ENCODE peak calls at places on chromosome 18, in ten cellular contexts. One of them, this sample, is unnamed.

GRCh38 chr18:63120541-63121059 is 199.0 kb downstream of the BCL2 start:
- DNase-seq in IMR-90: no peak
- DNase-seq in caudate nucleus: no peak
- DNase-seq in pancreas: no peak
- DNase-seq in upper lobe of right lung: no peak
- DNase-seq in ovary: no peak
- DNase-seq in SK-N-SH: no peak
- DNase-seq in GM23338: no peak
- DNase-seq in Peyer's patch: no peak
- DNase-seq in adrenal gland: no peak
- DNase-seq in this sample: no peak

GRCh38 chr18:49476664-49477411 is 10.2 kb downstream of the C18orf32 start:
- DNase-seq in IMR-90: peak
- DNase-seq in caudate nucleus: no peak
- DNase-seq in pancreas: no peak
- DNase-seq in upper lobe of right lung: peak
- DNase-seq in ovary: no peak
- DNase-seq in SK-N-SH: no peak
- DNase-seq in GM23338: peak
- DNase-seq in Peyer's patch: no peak
- DNase-seq in adrenal gland: peak
- DNase-seq in this sample: no peak

GRCh38 chr18:50473896-50474295 is 86.0 kb upstream of the MAPK4 start:
- DNase-seq in IMR-90: no peak
- DNase-seq in caudate nucleus: no peak
- DNase-seq in pancreas: no peak
- DNase-seq in upper lobe of right lung: no peak
- DNase-seq in ovary: no peak
- DNase-seq in SK-N-SH: no peak
- DNase-seq in GM23338: no peak
- DNase-seq in Peyer's patch: no peak
- DNase-seq in adrenal gland: no peak
- DNase-seq in this sample: no peak

GRCh38 chr18:75157851-75158250 is 51.1 kb downstream of the PTGR3 start:
- DNase-seq in IMR-90: no peak
- DNase-seq in caudate nucleus: no peak
- DNase-seq in pancreas: no peak
- DNase-seq in upper lobe of right lung: no peak
- DNase-seq in ovary: no peak
- DNase-seq in SK-N-SH: no peak
- DNase-seq in GM23338: no peak
- DNase-seq in Peyer's patch: no peak
- DNase-seq in adrenal gland: no peak
- DNase-seq in this sample: no peak

GRCh38 chr18:36391426-36392145 is 94.1 kb downstream of the FHOD3 start:
- DNase-seq in IMR-90: no peak
- DNase-seq in caudate nucleus: no peak
- DNase-seq in pancreas: no peak
- DNase-seq in upper lobe of right lung: no peak
- DNase-seq in ovary: no peak
- DNase-seq in SK-N-SH: no peak
- DNase-seq in GM23338: no peak
- DNase-seq in Peyer's patch: no peak
- DNase-seq in adrenal gland: no peak
- DNase-seq in this sample: no peak

GRCh38 chr18:11672198-11672597 is 16.9 kb upstream of the GNAL start:
- DNase-seq in IMR-90: no peak
- DNase-seq in caudate nucleus: no peak
- DNase-seq in pancreas: no peak
- DNase-seq in upper lobe of right lung: no peak
- DNase-seq in ovary: no peak
- DNase-seq in SK-N-SH: no peak
- DNase-seq in GM23338: no peak
- DNase-seq in Peyer's patch: no peak
- DNase-seq in adrenal gland: no peak
- DNase-seq in this sample: no peak

GRCh38 chr18:22538463-22538862 is 120.7 kb upstream of the CTAGE1 start:
- DNase-seq in IMR-90: no peak
- DNase-seq in caudate nucleus: no peak
- DNase-seq in pancreas: no peak
- DNase-seq in upper lobe of right lung: no peak
- DNase-seq in ovary: no peak
- DNase-seq in SK-N-SH: no peak
- DNase-seq in GM23338: no peak
- DNase-seq in Peyer's patch: no peak
- DNase-seq in adrenal gland: peak
- DNase-seq in this sample: no peak

GRCh38 chr18:26813043-26813442 is 52.5 kb downstream of the AQP4 start:
- DNase-seq in IMR-90: no peak
- DNase-seq in caudate nucleus: no peak
- DNase-seq in pancreas: no peak
- DNase-seq in upper lobe of right lung: no peak
- DNase-seq in ovary: peak
- DNase-seq in SK-N-SH: peak
- DNase-seq in GM23338: peak
- DNase-seq in Peyer's patch: no peak
- DNase-seq in adrenal gland: peak
- DNase-seq in this sample: no peak

DNA sequence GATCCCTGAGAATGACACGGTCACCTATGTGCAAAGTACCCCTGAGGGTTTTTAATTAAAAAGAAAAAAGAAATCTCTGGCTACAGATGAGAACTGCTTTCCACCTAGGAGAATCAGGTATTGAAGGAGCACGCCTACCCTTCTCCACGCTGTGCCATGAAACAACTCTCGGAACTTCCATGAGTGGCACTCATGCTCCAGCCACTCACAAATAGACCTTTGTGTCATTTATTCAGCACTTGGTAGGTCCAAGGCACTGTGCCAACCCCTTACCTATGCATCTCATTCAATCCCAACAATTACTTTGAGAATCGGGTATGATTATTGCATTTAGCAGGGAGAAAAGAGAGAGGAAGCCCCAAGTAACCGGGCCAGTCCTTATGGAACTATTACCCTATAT is 44.9 kb upstream of the TTC39C start:
- DNase-seq in IMR-90: no peak
- DNase-seq in caudate nucleus: no peak
- DNase-seq in pancreas: no peak
- DNase-seq in upper lobe of right lung: no peak
- DNase-seq in ovary: no peak
- DNase-seq in SK-N-SH: no peak
- DNase-seq in GM23338: no peak
- DNase-seq in Peyer's patch: no peak
- DNase-seq in adrenal gland: no peak
- DNase-seq in this sample: no peak
- H3K27ac ChIP-seq in IMR-90: no peak
- H3K27ac ChIP-seq in caudate nucleus: no peak
- H3K27ac ChIP-seq in pancreas: no peak
- H3K27ac ChIP-seq in upper lobe of right lung: no peak
- H3K27ac ChIP-seq in ovary: no peak
- H3K27ac ChIP-seq in SK-N-SH: no peak
- H3K27ac ChIP-seq in GM23338: no peak
- H3K27ac ChIP-seq in Peyer's patch: no peak
- H3K27ac ChIP-seq in adrenal gland: no peak
- H3K27ac ChIP-seq in this sample: no peak

DNA sequence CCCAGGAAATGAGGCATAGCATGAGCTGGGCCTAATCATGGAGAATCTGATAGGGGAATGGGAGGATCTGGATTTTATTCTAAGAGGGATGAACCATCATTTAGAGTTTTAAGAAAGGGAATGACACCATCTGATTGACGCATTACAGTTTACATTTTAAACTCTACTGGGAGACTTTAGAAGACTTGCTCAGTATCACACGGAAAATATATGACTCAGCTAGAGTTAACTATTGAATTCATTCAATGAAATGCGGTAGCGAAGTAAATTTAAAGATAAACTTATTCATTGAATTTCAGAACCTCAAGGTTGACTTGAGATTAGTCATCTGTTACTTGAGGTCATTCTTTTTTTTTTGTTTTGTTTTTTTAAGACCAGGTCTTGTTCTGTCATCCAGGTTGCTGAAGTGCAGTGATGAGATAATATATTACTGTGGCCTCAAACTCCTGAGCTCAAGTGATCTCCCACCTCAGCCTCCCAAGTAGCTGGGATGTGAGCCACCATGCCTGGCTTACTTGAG is 25.0 kb downstream of the MC4R start:
- DNase-seq in IMR-90: no peak
- DNase-seq in caudate nucleus: no peak
- DNase-seq in pancreas: no peak
- DNase-seq in upper lobe of right lung: no peak
- DNase-seq in ovary: no peak
- DNase-seq in SK-N-SH: no peak
- DNase-seq in GM23338: no peak
- DNase-seq in Peyer's patch: no peak
- DNase-seq in adrenal gland: no peak
- DNase-seq in this sample: no peak
- H3K27ac ChIP-seq in IMR-90: no peak
- H3K27ac ChIP-seq in caudate nucleus: no peak
- H3K27ac ChIP-seq in pancreas: no peak
- H3K27ac ChIP-seq in upper lobe of right lung: no peak
- H3K27ac ChIP-seq in ovary: no peak
- H3K27ac ChIP-seq in SK-N-SH: no peak
- H3K27ac ChIP-seq in GM23338: no peak
- H3K27ac ChIP-seq in Peyer's patch: no peak
- H3K27ac ChIP-seq in adrenal gland: no peak
- H3K27ac ChIP-seq in this sample: no peak

GRCh38 chr18:58807766-58808165 is 56.9 kb upstream of the ZNF532 start:
- DNase-seq in IMR-90: no peak
- DNase-seq in caudate nucleus: no peak
- DNase-seq in pancreas: no peak
- DNase-seq in upper lobe of right lung: no peak
- DNase-seq in ovary: no peak
- DNase-seq in SK-N-SH: no peak
- DNase-seq in GM23338: no peak
- DNase-seq in Peyer's patch: no peak
- DNase-seq in adrenal gland: no peak
- DNase-seq in this sample: no peak

GRCh38 chr18:58802959-58803358 is 61.7 kb upstream of the ZNF532 start:
- DNase-seq in IMR-90: no peak
- DNase-seq in caudate nucleus: no peak
- DNase-seq in pancreas: no peak
- DNase-seq in upper lobe of right lung: no peak
- DNase-seq in ovary: no peak
- DNase-seq in SK-N-SH: no peak
- DNase-seq in GM23338: no peak
- DNase-seq in Peyer's patch: no peak
- DNase-seq in adrenal gland: no peak
- DNase-seq in this sample: no peak

GRCh38 chr18:58806826-58807714 is 57.6 kb upstream of the ZNF532 start:
- DNase-seq in IMR-90: no peak
- DNase-seq in caudate nucleus: no peak
- DNase-seq in pancreas: no peak
- DNase-seq in upper lobe of right lung: no peak
- DNase-seq in ovary: no peak
- DNase-seq in SK-N-SH: no peak
- DNase-seq in GM23338: no peak
- DNase-seq in Peyer's patch: no peak
- DNase-seq in adrenal gland: no peak
- DNase-seq in this sample: no peak

GRCh38 chr18:58803978-58804377 is 60.7 kb upstream of the ZNF532 start:
- DNase-seq in IMR-90: no peak
- DNase-seq in caudate nucleus: no peak
- DNase-seq in pancreas: no peak
- DNase-seq in upper lobe of right lung: no peak
- DNase-seq in ovary: no peak
- DNase-seq in SK-N-SH: no peak
- DNase-seq in GM23338: no peak
- DNase-seq in Peyer's patch: no peak
- DNase-seq in adrenal gland: no peak
- DNase-seq in this sample: no peak

DNA sequence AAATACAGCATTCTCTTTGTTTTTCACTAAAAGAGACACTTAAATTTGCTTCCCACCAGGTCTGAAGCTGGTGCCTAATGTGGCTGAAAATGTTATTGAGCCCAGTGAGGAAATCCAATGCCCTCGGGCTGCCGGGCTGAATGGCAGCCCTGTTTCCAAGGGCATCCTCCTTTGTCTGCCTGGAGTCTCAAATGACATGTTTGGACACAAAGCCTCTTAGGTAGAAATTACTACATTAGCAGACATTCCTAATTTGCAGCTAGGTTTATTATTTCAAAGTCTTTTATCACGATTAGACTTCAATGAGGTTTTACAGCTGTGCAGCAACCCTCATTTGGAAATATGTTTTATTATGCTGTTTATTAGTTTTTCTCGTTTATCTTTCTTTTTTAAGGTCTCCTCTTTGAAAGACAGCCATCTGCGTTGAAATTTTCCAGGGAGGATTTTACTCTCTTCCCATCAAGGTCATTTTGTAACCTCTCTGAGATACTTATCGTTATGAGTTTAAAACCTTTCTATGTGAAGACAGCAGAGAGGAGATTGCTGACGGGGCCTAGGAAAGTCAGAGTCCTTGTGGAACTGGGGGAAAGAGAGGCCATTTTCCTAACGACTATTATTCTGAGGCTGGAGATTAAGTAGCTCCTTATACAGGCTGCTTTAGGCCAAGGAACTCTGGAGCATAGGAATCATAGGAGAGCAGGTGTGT is 59.0 kb upstream of the ZNF532 start:
- DNase-seq in IMR-90: no peak
- DNase-seq in caudate nucleus: no peak
- DNase-seq in pancreas: no peak
- DNase-seq in upper lobe of right lung: no peak
- DNase-seq in ovary: no peak
- DNase-seq in SK-N-SH: peak
- DNase-seq in GM23338: no peak
- DNase-seq in Peyer's patch: no peak
- DNase-seq in adrenal gland: peak
- DNase-seq in this sample: no peak
- H3K27ac ChIP-seq in IMR-90: no peak
- H3K27ac ChIP-seq in caudate nucleus: no peak
- H3K27ac ChIP-seq in pancreas: no peak
- H3K27ac ChIP-seq in upper lobe of right lung: no peak
- H3K27ac ChIP-seq in ovary: no peak
- H3K27ac ChIP-seq in SK-N-SH: no peak
- H3K27ac ChIP-seq in GM23338: peak
- H3K27ac ChIP-seq in Peyer's patch: no peak
- H3K27ac ChIP-seq in adrenal gland: peak
- H3K27ac ChIP-seq in this sample: no peak

GRCh38 chr18:51537487-51537886 is 340.0 kb upstream of the MEX3C start:
- DNase-seq in IMR-90: no peak
- DNase-seq in caudate nucleus: peak
- DNase-seq in pancreas: peak
- DNase-seq in upper lobe of right lung: no peak
- DNase-seq in ovary: no peak
- DNase-seq in SK-N-SH: peak
- DNase-seq in GM23338: peak
- DNase-seq in Peyer's patch: no peak
- DNase-seq in adrenal gland: peak
- DNase-seq in this sample: no peak

GRCh38 chr18:51527826-51528225 is 330.3 kb upstream of the MEX3C start:
- DNase-seq in IMR-90: no peak
- DNase-seq in caudate nucleus: no peak
- DNase-seq in pancreas: no peak
- DNase-seq in upper lobe of right lung: no peak
- DNase-seq in ovary: no peak
- DNase-seq in SK-N-SH: no peak
- DNase-seq in GM23338: no peak
- DNase-seq in Peyer's patch: no peak
- DNase-seq in adrenal gland: no peak
- DNase-seq in this sample: no peak

GRCh38 chr18:51525453-51526225 is 328.2 kb upstream of the MEX3C start:
- DNase-seq in IMR-90: no peak
- DNase-seq in caudate nucleus: no peak
- DNase-seq in pancreas: no peak
- DNase-seq in upper lobe of right lung: no peak
- DNase-seq in ovary: no peak
- DNase-seq in SK-N-SH: no peak
- DNase-seq in GM23338: no peak
- DNase-seq in Peyer's patch: no peak
- DNase-seq in adrenal gland: no peak
- DNase-seq in this sample: no peak

DNA sequence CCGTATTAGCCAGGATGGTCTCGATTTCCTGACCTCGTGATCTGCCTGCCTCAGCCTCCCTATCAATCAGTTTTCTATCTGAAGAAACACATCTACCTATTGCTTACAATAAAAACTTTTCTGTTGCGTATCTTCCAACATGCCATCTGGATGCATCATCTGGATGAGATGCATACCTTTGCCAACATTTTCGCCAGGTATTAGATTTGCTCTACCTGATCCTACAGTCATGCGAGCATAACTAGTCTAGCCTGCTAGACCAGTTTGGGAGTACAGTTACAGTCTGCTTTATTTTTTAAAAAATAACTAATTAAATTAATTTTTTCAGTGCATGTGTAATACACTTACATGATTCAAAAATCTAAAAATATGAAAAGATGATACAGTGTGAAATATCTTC is 334.0 kb upstream of the MEX3C start:
- DNase-seq in IMR-90: no peak
- DNase-seq in caudate nucleus: no peak
- DNase-seq in pancreas: no peak
- DNase-seq in upper lobe of right lung: no peak
- DNase-seq in ovary: no peak
- DNase-seq in SK-N-SH: no peak
- DNase-seq in GM23338: no peak
- DNase-seq in Peyer's patch: no peak
- DNase-seq in adrenal gland: no peak
- DNase-seq in this sample: no peak
- H3K27ac ChIP-seq in IMR-90: no peak
- H3K27ac ChIP-seq in caudate nucleus: no peak
- H3K27ac ChIP-seq in pancreas: no peak
- H3K27ac ChIP-seq in upper lobe of right lung: no peak
- H3K27ac ChIP-seq in ovary: no peak
- H3K27ac ChIP-seq in SK-N-SH: no peak
- H3K27ac ChIP-seq in GM23338: no peak
- H3K27ac ChIP-seq in Peyer's patch: no peak
- H3K27ac ChIP-seq in adrenal gland: no peak
- H3K27ac ChIP-seq in this sample: no peak